ENCODE peak calls at places on chromosomes 5 and 9, in eight cellular contexts. G is cardiac fibroblast, O is astrocyte of the spinal cord, E is esophagus squamous epithelium, N is suprapubic skin, I is endothelial cell, A is stomach, P is fibroblast of lung. V is an unnamed sample.

GRCh38 chr9:6034954-6035353 is 19.5 kb upstream of the RANBP6 start:
- DNase-seq in G (peak), O (no peak), E (no peak), N (no peak), I (no peak), A (no peak), P (no peak), V (peak)

GRCh38 chr5:172043822-172044221 is 37.4 kb upstream of the FBXW11 start:
- DNase-seq in G (no peak), O (no peak), E (no peak), N (no peak), I (no peak), A (no peak), P (no peak), V (no peak)

GRCh38 chr9:93124793-93125192 is 9.3 kb downstream of the NINJ1 start:
- DNase-seq in G (no peak), O (no peak), E (no peak), N (peak), I (no peak), A (no peak), P (no peak), V (no peak)

GRCh38 chr9:96524045-96524444 is 74.1 kb downstream of the HABP4 start:
- DNase-seq in G (no peak), O (no peak), E (no peak), N (no peak), I (no peak), A (no peak), P (no peak), V (no peak)

GRCh38 chr9:124485936-124486335 is 21.3 kb downstream of the NR5A1 start:
- DNase-seq in G (no peak), O (no peak), E (no peak), N (no peak), I (no peak), A (no peak), P (no peak), V (no peak)

GRCh38 chr5:178404987-178405386 is 172.4 kb upstream of the PHYKPL start:
- DNase-seq in G (no peak), O (no peak), E (no peak), N (peak), I (no peak), A (no peak), P (peak), V (no peak)

GRCh38 chr5:169576181-169576598 is 7.4 kb upstream of the SPDL1 start:
- DNase-seq in G (peak), O (peak), E (no peak), N (peak), I (no peak), A (no peak), P (peak), V (peak)

GRCh38 chr5:137833463-137833862 is 34.2 kb upstream of the MYOT start:
- DNase-seq in G (peak), O (peak), E (no peak), N (no peak), I (no peak), A (no peak), P (peak), V (peak)

GRCh38 chr5:112174959-112175594 is 244.0 kb downstream of the EPB41L4A start:
- DNase-seq in G (peak), O (peak), E (no peak), N (no peak), I (peak), A (no peak), P (peak), V (peak)

GRCh38 chr9:76302947-76303550 is 91.2 kb downstream of the RFK start:
- DNase-seq in G (peak), O (peak), E (no peak), N (no peak), I (no peak), A (no peak), P (peak), V (peak)

GRCh38 chr9:98706651-98707103 is 2.1 kb downstream of the GABBR2 start:
- DNase-seq in G (peak), O (no peak), E (no peak), N (no peak), I (no peak), A (no peak), P (peak), V (no peak)

GRCh38 chr9:98031935-98032334 is 24.6 kb upstream of the NANS start:
- DNase-seq in G (peak), O (peak), E (no peak), N (no peak), I (no peak), A (no peak), P (peak), V (no peak)

GRCh38 chr5:80573062-80573461 is 3.0 kb upstream of the ANKRD34B start:
- DNase-seq in G (no peak), O (no peak), E (no peak), N (no peak), I (no peak), A (no peak), P (no peak), V (no peak)

GRCh38 chr5:142530904-142531303 is 155.0 kb downstream of the FGF1 start:
- DNase-seq in G (no peak), O (no peak), E (no peak), N (no peak), I (no peak), A (no peak), P (no peak), V (no peak)

GRCh38 chr5:109880907-109881685 is 191.4 kb downstream of the MAN2A1 start:
- DNase-seq in G (no peak), O (peak), E (no peak), N (no peak), I (no peak), A (no peak), P (peak), V (no peak)

GRCh38 chr9:129383005-129383414 is 204.9 kb upstream of the IER5L start:
- DNase-seq in G (no peak), O (no peak), E (no peak), N (peak), I (no peak), A (peak), P (no peak), V (no peak)

GRCh38 chr9:130738281-130738680 is 44.7 kb downstream of the EXOSC2 start:
- DNase-seq in G (no peak), O (no peak), E (no peak), N (no peak), I (no peak), A (no peak), P (no peak), V (no peak)

GRCh38 chr9:112711050-112711689 is 6.7 kb downstream of the INIP start:
- DNase-seq in G (peak), O (peak), E (no peak), N (no peak), I (no peak), A (no peak), P (peak), V (peak)

GRCh38 chr9:88388886-88389617 is 808 bp downstream of the SPIN1 start:
- DNase-seq in G (peak), O (peak), E (no peak), N (peak), I (peak), A (peak), P (peak), V (peak)

GRCh38 chr5:59897075-59897474 is 3.5 kb upstream of the PDE4D start:
- DNase-seq in G (no peak), O (no peak), E (no peak), N (no peak), I (no peak), A (no peak), P (no peak), V (no peak)

GRCh38 chr5:98769256-98770157 is 4.0 kb upstream of the RGMB start:
- DNase-seq in G (peak), O (peak), E (no peak), N (peak), I (peak), A (peak), P (peak), V (peak)

GRCh38 chr5:177330991-177331837 is 19.5 kb upstream of the MXD3 start:
- DNase-seq in G (no peak), O (no peak), E (no peak), N (no peak), I (no peak), A (no peak), P (no peak), V (no peak)

GRCh38 chr9:16258708-16259107 is 611.8 kb downstream of the BNC2 start:
- DNase-seq in G (no peak), O (peak), E (no peak), N (no peak), I (no peak), A (no peak), P (no peak), V (no peak)

GRCh38 chr5:179367491-179367890 is 22.2 kb upstream of the ADAMTS2 start:
- DNase-seq in G (no peak), O (no peak), E (no peak), N (no peak), I (no peak), A (no peak), P (no peak), V (no peak)

GRCh38 chr9:124940521-124940893 is 376 bp downstream of the GOLGA1 start:
- DNase-seq in G (peak), O (no peak), E (peak), N (no peak), I (no peak), A (no peak), P (no peak), V (no peak)

GRCh38 chr9:109010676-109011655 is 2.3 kb downstream of the CTNNAL1 start:
- DNase-seq in G (peak), O (peak), E (no peak), N (no peak), I (no peak), A (no peak), P (peak), V (peak)

GRCh38 chr9:126698251-126698650 is 84.5 kb downstream of the LMX1B start:
- DNase-seq in G (no peak), O (no peak), E (no peak), N (peak), I (no peak), A (no peak), P (no peak), V (no peak)

GRCh38 chr9:110065527-110065926 is 142.4 kb downstream of the C9orf152 start:
- DNase-seq in G (peak), O (no peak), E (no peak), N (no peak), I (no peak), A (no peak), P (no peak), V (peak)

GRCh38 chr5:77893225-77893860 is 117.2 kb upstream of the TBCA start:
- DNase-seq in G (peak), O (peak), E (no peak), N (no peak), I (no peak), A (no peak), P (peak), V (peak)

GRCh38 chr5:63401434-63402046 is 560.7 kb downstream of the HTR1A start:
- DNase-seq in G (peak), O (peak), E (no peak), N (no peak), I (peak), A (peak), P (peak), V (peak)

DNA sequence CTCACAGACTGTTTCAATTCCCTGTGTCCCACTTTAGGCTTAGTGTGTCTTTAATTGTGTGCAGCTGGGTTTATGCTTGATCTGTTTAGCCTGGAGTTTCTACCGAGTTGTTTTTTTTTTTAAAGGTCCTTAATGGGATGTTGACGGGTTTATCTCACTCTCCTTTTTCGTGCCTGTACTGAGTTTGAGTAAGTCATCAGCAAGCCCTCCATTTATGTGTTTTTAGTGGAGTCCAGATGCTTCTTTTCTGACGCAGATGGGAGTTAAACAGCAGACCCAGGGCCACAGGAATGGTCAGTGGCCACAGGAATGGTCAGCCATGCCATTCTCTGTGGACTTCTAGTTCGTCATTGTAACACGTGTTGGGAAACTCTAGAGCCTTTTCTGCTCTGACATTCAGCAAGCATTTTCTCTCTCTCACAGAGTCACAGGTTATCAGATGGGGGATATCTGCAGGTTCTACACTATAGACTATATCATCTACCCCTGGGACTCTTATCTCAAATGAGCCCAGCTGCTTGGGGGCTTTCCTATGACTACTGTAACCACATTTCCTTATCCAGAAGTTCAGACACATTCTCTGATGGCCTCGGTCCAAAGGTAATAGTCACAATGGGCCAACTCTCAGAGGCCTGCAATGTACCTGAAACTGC is 190.5 kb downstream of the TTLL11 start:
- DNase-seq in G (peak), O (peak), E (no peak), N (no peak), I (no peak), A (no peak), P (peak), V (no peak)
- TF ChIP-seq CTCF in G (no peak), O (no peak), E (no peak), N (no peak), I (no peak), A (no peak), P (no peak), V (no peak)

GRCh38 chr5:163352531-163352930 is 84.9 kb upstream of the CCNG1 start:
- DNase-seq in G (no peak), O (no peak), E (no peak), N (no peak), I (no peak), A (no peak), P (no peak), V (no peak)

GRCh38 chr5:163354685-163355084 is 82.7 kb upstream of the CCNG1 start:
- DNase-seq in G (no peak), O (no peak), E (no peak), N (no peak), I (no peak), A (no peak), P (no peak), V (no peak)

GRCh38 chr5:163347671-163348070 is 89.7 kb upstream of the CCNG1 start:
- DNase-seq in G (peak), O (peak), E (no peak), N (no peak), I (peak), A (peak), P (peak), V (peak)

DNA sequence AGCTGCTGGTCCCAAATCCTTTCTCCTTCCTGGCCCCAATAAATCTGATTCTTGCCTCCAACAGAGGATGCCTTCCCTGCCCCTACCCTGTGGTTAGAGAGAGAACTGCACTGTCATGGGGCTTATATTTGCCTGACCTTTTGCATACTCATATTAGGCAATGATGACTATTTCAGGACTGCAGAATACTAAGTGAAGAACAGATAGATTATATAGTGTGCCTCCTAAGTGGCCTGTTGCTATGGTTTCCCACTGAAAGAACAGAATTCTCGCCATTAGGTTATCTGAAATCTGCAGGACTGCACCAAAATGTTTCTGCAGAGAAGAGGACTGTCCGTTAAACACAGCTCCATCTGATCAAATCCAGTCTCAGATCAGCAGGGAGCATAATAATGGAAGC is 87.3 kb upstream of the CCNG1 start:
- DNase-seq in G (peak), O (no peak), E (no peak), N (no peak), I (no peak), A (no peak), P (no peak), V (peak)
- TF ChIP-seq CTCF in G (peak), O (no peak), E (peak), N (no peak), I (peak), A (no peak), P (no peak), V (no peak)

GRCh38 chr9:21153688-21154608 is 12.3 kb upstream of the IFNW1 start:
- DNase-seq in G (peak), O (peak), E (no peak), N (no peak), I (peak), A (no peak), P (peak), V (peak)
- TF ChIP-seq CTCF in G (no peak), O (peak), E (no peak), N (no peak), I (no peak), A (no peak), P (no peak), V (no peak)

DNA sequence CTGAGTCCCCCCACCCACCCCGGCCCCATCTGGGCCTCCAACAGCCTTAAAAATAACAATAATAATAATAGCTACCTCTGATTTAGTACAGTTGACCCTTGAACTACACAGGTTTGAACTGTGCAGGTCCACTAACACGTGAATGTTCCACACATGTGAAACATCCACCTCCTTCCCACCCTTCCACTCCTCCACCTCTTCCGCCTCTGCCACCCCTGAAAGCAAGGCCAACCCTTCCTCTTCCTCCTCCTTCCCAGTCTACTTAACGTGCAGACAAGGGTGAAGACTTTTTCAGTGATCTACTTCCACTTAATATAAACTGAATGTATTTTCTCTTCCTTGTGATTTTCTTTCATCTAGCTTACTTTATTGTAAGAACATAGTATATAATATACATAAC is 10.8 kb downstream of the PDGFRB start:
- DNase-seq in G (no peak), O (no peak), E (no peak), N (no peak), I (no peak), A (no peak), P (no peak), V (no peak)
- TF ChIP-seq CTCF in G (no peak), O (no peak), E (no peak), N (no peak), I (no peak), A (no peak), P (no peak), V (no peak)

GRCh38 chr5:134561871-134562296 is 36.4 kb downstream of the JADE2 start:
- DNase-seq in G (peak), O (peak), E (no peak), N (no peak), I (peak), A (peak), P (peak), V (peak)
- TF ChIP-seq CTCF in G (peak), O (peak), E (peak), N (peak), I (peak), A (no peak), P (peak), V (peak)

DNA sequence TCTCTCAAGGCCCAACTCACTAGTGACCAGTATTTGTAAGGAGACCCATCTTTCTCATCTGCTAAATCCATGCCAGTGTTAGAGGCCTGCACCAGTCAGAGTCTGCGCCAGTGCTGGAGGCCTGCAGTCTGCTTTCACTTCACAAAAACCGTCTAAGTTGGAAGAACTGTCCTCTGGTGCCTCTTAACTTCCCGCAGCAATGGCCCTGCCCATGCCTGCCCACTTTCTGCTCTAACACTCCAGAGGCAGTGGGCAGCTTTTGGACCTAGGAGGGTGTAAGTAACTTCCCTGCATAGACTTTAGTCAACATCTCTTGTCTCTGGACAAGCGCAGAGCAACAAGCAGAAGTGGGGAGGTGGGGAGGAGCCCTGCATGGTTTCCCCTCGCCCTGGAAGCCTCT is 152.9 kb downstream of the AUH start:
- DNase-seq in G (no peak), O (no peak), E (no peak), N (no peak), I (no peak), A (no peak), P (no peak), V (no peak)
- TF ChIP-seq CTCF in G (no peak), O (no peak), E (no peak), N (no peak), I (no peak), A (no peak), P (no peak), V (no peak)

DNA sequence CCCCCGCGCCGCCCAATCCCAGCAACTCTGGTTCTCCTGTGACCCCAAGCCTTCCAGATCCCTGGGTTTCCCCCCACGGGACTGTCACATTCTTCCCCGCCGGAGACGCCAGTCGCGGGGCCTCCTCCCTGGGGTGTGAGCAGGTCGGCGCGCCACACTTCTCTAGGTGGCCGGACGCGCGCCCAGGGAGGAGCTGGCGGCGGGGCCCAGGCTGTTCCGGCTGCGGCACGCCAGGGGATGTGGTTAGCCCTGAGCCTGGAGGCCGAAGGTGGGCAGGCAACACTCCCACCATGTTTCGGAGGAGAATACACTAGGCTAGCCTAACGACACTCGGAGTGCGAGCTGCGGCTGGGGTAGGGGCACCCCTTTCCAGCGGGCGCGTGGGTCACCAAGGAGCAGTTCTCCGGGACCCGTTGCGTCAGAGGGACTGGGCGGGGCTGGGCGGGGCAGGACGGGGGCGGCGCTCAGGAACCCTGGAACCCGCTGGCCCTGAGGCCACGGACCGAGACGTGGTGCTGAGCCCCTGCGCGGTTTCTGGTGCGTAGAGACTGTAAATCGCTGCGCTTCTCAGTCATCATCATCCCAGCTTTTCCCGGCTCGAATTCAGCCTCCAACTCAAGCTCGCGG is at the start of gene SLC27A6:
- DNase-seq in G (peak), O (no peak), E (no peak), N (no peak), I (peak), A (no peak), P (peak), V (peak)
- TF ChIP-seq CTCF in G (no peak), O (no peak), E (peak), N (no peak), I (no peak), A (no peak), P (no peak), V (no peak)

GRCh38 chr5:10600629-10601245 is 36.9 kb downstream of the ANKRD33B start:
- DNase-seq in G (no peak), O (peak), E (no peak), N (no peak), I (no peak), A (no peak), P (peak), V (peak)
- TF ChIP-seq CTCF in G (no peak), O (no peak), E (no peak), N (no peak), I (no peak), A (no peak), P (no peak), V (no peak)